ENCODE peak calls at places on chromosomes 11 and 22, in four cellular contexts. G is HCT116, A is suprapubic skin, J is ovary. W is an unnamed sample. For H3K36me3, the result is how much of the 10 kb centered on the place peaks cover.

GRCh38 chr11:14974723-14975587 is 2.8 kb upstream of the CALCA start:
- DNase-seq in G (peak), A (no peak), J (no peak), W (no peak)

GRCh38 chr11:77126861-77127673 is 979 bp upstream of the MYO7A start:
- DNase-seq in G (no peak), A (no peak), J (peak), W (no peak)

GRCh38 chr11:88538088-88538487 is 200.6 kb upstream of the CTSC start:
- DNase-seq in G (no peak), A (no peak), J (no peak), W (no peak)

GRCh38 chr11:61082161-61082870 is 20.0 kb upstream of the CD5 start:
- DNase-seq in G (no peak), A (no peak), J (no peak), W (no peak)

GRCh38 chr11:17720796-17721171 is 1.4 kb downstream of the MYOD1 start:
- DNase-seq in G (no peak), A (no peak), J (no peak), W (no peak)

GRCh38 chr11:93608280-93608862 is 53.1 kb upstream of the CEP295 start:
- DNase-seq in G (no peak), A (no peak), J (no peak), W (no peak)

GRCh38 chr11:70668204-70669202 is 270.2 kb downstream of the CTTN start:
- DNase-seq in G (no peak), A (no peak), J (no peak), W (no peak)

GRCh38 chr11:45339754-45340519 is 53.8 kb upstream of the SYT13 start:
- DNase-seq in G (peak), A (peak), J (peak), W (peak)

GRCh38 chr11:22343411-22344032 is 5.3 kb downstream of the SLC17A6 start:
- DNase-seq in G (no peak), A (no peak), J (no peak), W (no peak)

GRCh38 chr11:113615098-113615497 is 91.0 kb downstream of the TMPRSS5 start:
- DNase-seq in G (no peak), A (no peak), J (no peak), W (no peak)

GRCh38 chr11:128506999-128507591 is 80.3 kb downstream of the ETS1 start:
- DNase-seq in G (no peak), A (peak), J (peak), W (peak)

GRCh38 chr11:120917536-120918239 is 106.2 kb upstream of the TBCEL start:
- DNase-seq in G (no peak), A (no peak), J (no peak), W (no peak)

GRCh38 chr11:126746443-126746842 is 254.1 kb downstream of the KIRREL3 start:
- DNase-seq in G (no peak), A (no peak), J (no peak), W (no peak)

GRCh38 chr11:39741066-39741465 is 1718.4 kb downstream of the LRRC4C start:
- DNase-seq in G (no peak), A (no peak), J (no peak), W (no peak)

GRCh38 chr22:20464096-20464614 is 26.5 kb upstream of the SCARF2 start:
- DNase-seq in G (no peak), A (no peak), J (no peak), W (no peak)

GRCh38 chr11:130648601-130649000 is 200.2 kb downstream of the ADAMTS15 start:
- DNase-seq in G (no peak), A (no peak), J (peak), W (no peak)

DNA sequence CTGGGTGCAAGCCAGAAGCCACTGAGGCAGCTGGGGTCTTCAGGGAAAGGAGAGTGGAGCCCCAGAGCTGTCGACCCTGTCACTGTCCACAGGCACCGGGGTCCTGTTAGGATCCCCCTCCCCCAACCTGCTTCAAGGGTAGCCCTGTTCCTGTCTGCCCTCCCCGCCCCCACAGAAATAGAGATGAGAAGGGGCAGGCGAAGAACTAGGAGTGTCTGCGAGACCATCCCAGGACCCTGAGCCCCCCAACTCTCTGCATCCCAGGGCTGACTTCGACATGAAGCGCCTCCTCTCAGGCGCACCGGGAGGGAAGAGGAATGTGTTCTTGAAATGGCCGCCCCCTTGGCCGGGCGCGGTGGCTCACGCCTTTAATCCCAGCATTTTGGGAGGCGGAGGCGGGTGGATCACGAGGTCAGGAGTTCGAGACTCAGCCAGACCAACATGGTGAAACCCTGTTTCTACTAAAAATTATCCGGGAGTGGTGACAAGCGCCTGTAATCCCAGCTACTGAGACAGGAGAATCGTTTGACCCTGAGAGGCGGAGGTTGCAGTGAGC is 607 bp upstream of the ZNF70 start:
- DNase-seq in G (no peak), A (no peak), J (peak), W (no peak)
- TF ChIP-seq POLR2A in G (peak), A (no peak), J (no peak), W (no peak)

DNA sequence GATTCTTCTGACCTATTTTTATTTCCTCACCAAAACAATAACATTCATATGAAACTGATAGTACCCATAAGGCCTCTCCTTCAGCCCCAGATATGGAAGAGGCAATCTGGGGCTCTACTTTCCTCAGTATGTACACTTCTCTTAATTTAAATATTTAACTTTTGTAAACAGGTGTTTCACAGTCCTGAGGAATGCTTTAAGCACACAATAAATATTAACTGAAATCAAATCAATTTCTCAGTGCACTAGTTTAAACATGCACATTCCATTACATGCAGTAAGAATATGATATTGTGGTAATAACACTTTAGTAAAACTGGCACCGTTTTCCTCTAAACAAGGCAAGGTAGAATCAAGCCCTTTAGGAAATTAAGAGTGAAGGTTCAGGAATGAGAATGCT is 28.9 kb downstream of the APIP start:
- DNase-seq in G (no peak), A (no peak), J (no peak), W (no peak)
- H3K36me3 ChIP-seq in G (under half), A (under half), J (under half), W (under half)

DNA sequence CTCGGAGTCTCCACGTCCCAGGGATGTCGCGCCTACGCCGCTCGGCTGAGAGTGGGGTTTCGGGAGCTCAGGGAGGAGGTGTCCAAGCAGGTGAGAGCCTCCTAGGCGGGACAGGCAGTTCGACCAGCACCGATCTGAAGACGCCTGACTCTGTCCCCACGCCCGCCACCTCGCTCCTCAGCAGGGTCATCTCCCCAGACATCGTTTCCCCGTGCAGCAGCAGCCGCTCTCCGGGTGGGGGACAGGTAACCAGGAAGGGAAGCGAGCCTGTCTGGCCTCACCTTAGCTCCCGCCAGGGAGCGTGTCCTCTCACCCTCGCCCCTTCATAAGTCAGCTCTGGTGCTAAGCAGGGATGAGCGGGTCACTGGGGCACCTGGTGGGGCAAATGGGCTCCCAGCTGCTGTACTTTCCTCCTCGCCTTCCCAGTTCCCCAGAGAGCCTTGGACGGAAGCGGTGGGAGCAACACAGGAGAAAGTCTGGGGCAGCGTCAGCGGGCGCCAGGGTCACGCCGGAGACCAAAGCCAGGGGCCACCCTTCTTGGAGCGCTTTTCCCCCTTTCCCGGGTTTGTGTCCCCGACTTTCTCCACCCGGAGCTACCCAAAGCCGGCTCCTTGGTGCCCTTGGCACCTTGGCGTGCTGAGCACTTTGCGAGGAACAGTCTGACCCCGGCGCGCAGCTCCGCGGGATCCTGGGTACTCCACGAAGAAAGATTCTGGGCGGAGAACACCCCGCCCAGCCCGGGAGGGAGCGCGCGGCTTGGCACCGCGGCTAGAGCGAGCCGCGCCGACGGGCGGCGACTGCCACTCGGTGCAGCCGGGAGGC is 1.6 kb downstream of the SPON1 start:
- DNase-seq in G (no peak), A (no peak), J (peak), W (no peak)
- TF ChIP-seq POLR2A in G (no peak), A (no peak), J (no peak), W (no peak)

DNA sequence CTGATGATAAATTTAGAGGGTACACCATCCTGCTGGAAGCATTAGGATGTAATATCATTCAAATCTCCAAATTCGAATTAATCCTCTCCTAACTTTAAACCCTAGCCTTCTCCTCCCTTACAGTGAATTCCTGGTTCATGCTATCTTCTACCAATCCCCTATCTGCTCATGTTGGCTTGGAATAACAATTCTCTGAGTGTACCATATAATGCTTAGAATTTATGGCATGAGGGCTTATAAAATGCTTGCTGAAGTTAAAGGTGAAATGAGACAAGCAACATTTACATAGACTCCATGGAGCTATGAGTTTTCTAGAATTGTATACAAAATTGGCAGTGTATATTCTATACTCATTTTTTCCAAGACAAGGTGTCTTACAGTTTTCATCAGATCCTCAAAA is 79.3 kb downstream of the C2CD3 start:
- DNase-seq in G (no peak), A (no peak), J (no peak), W (no peak)
- H3K36me3 ChIP-seq in G (under half), A (half or more), J (under half), W (under half)

GRCh38 chr22:22558972-22559603 is at the start of gene PRAME:
- DNase-seq in G (peak), A (no peak), J (peak), W (no peak)
- TF ChIP-seq POLR2A in G (no peak), A (no peak), J (no peak), W (no peak)

DNA sequence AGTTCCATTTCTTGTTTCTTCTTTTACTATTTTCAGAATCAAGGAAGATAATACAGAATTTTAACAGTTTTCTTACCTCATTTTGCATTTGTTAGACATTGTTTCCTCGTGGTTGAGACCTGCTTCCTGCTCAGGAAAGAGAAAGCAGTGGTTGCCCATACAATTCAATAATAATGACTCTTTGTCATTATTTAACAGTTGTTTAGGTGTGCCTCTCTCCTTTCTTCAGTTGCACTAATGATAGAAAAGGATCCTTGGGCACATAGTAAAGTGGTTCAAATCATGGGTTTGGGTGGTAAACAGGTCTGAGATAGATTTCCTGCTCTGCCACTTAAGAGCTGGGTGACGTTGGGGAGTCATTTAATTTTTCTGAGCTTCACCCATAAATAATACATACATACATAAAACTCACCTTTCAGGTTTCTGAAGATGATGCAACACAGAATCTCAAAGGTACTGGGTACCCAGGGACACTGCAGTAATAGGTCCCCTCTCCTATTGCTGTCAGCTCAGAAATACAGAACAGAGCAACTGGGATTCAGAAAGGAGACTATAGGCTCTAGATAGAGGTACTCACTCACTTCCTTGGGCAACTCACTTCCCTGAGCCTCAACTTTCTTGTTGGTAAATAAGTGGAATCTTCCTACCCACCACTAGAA is 34.8 kb downstream of the CD44 start:
- DNase-seq in G (no peak), A (no peak), J (no peak), W (no peak)
- H3K36me3 ChIP-seq in G (under half), A (under half), J (under half), W (under half)

DNA sequence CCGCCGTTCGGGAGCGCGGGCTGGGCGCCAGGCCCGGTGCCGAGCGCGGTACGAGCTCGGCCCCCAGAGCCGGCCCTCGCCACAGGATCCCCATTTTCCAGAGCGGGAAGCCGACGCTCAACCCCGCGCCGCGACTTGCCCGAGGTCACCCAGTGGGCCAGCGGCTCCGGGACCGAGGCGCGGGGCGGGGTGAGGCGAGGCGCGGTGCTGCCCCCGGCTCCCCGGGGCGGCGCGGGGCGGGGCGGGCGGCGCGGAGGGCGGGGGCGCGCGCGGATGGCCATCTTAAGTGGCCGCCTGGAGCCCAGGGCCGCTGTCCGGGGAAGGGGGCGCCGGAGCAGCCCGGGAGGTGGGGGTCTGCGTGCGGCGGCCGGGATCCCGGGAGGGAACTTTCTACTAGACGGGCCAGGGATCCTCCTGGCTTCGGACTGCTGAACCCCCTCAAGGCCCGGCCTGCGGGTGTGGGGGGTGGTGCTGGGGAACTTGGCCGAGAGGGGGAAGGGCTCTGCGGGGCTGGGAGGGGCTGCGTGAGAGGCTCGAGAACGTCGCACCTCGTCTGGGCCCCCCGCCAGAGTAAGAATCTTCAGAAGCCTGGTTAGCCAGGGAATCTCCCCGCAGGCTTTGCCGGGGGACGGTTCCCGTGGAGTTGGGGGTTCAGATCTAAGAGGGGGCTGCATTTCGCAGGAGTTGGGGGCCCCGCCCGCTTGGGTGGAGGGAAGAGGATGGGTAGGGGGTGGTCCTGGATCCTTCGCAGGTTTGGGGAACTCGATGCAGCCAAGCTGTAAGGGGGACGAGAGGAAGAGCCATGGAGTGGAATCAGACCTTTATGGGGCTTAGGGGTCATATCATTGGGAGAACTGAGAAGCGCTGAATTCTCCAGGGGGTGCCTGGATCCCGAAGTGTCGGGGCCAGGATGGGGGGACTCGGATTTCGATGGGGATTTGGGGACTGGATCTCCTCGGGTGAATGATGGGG is 666 bp upstream of the INPPL1 start:
- DNase-seq in G (peak), A (peak), J (peak), W (no peak)
- TF ChIP-seq POLR2A in G (no peak), A (no peak), J (peak), W (no peak)